ENCODE peak calls at places on chromosomes 2 and 18, in five cellular contexts. J is mucosa of descending colon, W is GM12864, N is T follicular helper cell, P is NT2/D1. A is an unnamed sample.

GRCh38 chr2:112714836-112715631 is 5.8 kb upstream of the NT5DC4 start:
- DNase-seq in P (no peak), W (no peak), N (no peak), J (no peak), A (peak; percentile 57)

GRCh38 chr18:79360933-79361332 is 34.8 kb upstream of the NFATC1 start:
- DNase-seq in W (no peak), P (no peak), N (no peak), J (no peak), A (no peak)

GRCh38 chr2:104734937-104735586 is 118.9 kb upstream of the POU3F3 start:
- DNase-seq in P (no peak), W (no peak), J (no peak), N (no peak), A (peak; percentile 63)

GRCh38 chr18:49006641-49007136 is 55.9 kb upstream of the SMAD7 start:
- DNase-seq in W (no peak), P (no peak), J (no peak), N (no peak), A (no peak)

GRCh38 chr2:99573624-99574251 is 83.9 kb upstream of the REV1 start:
- DNase-seq in W (no peak), N (no peak), J (no peak), P (no peak), A (no peak)

GRCh38 chr18:28086530-28087172 is 90.3 kb downstream of the CDH2 start:
- DNase-seq in N (no peak), W (no peak), P (peak; percentile 2), J (no peak), A (no peak)

GRCh38 chr18:70362258-70362657 is 73.4 kb downstream of the SOCS6 start:
- DNase-seq in P (no peak), W (no peak), N (no peak), J (no peak), A (no peak)

GRCh38 chr2:178006710-178007109 is 65.9 kb downstream of the PDE11A start:
- DNase-seq in W (no peak), N (no peak), J (no peak), P (no peak), A (no peak)

GRCh38 chr2:236403125-236403524 is 138.9 kb upstream of the ASB18 start:
- DNase-seq in W (no peak), P (no peak), N (no peak), J (no peak), A (no peak)

GRCh38 chr2:37833420-37833819 is 91.7 kb upstream of the RMDN2 start:
- DNase-seq in P (no peak), N (no peak), W (peak; percentile 59), J (no peak), A (no peak)

GRCh38 chr2:119290859-119291587 is 67.4 kb downstream of the STEAP3 start:
- DNase-seq in P (peak; percentile 80), W (peak; percentile 44), N (no peak), J (peak; percentile 81), A (peak; percentile 68)

GRCh38 chr2:108594132-108594981 is 60.1 kb downstream of the LIMS1 start:
- DNase-seq in J (no peak), P (no peak), W (peak; percentile 68), N (no peak), A (peak; percentile 93)

GRCh38 chr2:218607436-218608115 is at the start of gene PLCD4:
- DNase-seq in J (peak; percentile 8), P (peak; percentile 6), N (no peak), W (no peak), A (no peak)

GRCh38 chr2:233419626-233420431 is 65.5 kb downstream of the DGKD start:
- DNase-seq in N (peak; percentile 42), P (peak; percentile 39), J (no peak), W (peak; percentile 57), A (no peak)

GRCh38 chr18:57759650-57760049 is 43.5 kb downstream of the ATP8B1 start:
- DNase-seq in J (no peak), N (no peak), W (no peak), P (no peak), A (no peak)

GRCh38 chr2:130327703-130328527 is 14.8 kb upstream of the IMP4 start:
- DNase-seq in J (no peak), N (no peak), P (no peak), W (no peak), A (peak; percentile 25)

GRCh38 chr2:119820275-119820674 is 60.6 kb downstream of the PTPN4 start:
- DNase-seq in W (no peak), P (no peak), N (no peak), J (no peak), A (peak; percentile 14)